ENCODE peak calls at places on chromosome 17, in four cellular contexts. One of them, this sample, is unnamed.

GRCh38 chr17:48718781-48719641 is 3.3 kb downstream of the PRAC1 start:
- DNase-seq in Peyer's patch: peak
- DNase-seq in IMR-90: no peak
- DNase-seq in HCT116: no peak
- DNase-seq in this sample: peak

GRCh38 chr17:82035488-82035887 is 2.0 kb downstream of the DCXR start:
- DNase-seq in Peyer's patch: no peak
- DNase-seq in HCT116: no peak
- DNase-seq in IMR-90: no peak
- DNase-seq in this sample: no peak

GRCh38 chr17:28612936-28613872 is 781 bp downstream of the RSKR start:
- DNase-seq in IMR-90: peak
- DNase-seq in HCT116: no peak
- DNase-seq in Peyer's patch: no peak
- DNase-seq in this sample: peak

GRCh38 chr17:37177234-37177633 is 198.6 kb upstream of the C17orf78 start:
- DNase-seq in Peyer's patch: no peak
- DNase-seq in IMR-90: no peak
- DNase-seq in HCT116: no peak
- DNase-seq in this sample: no peak

GRCh38 chr17:82314012-82314720 is 3.2 kb downstream of the CD7 start:
- DNase-seq in HCT116: no peak
- DNase-seq in Peyer's patch: no peak
- DNase-seq in IMR-90: no peak
- DNase-seq in this sample: no peak

GRCh38 chr17:77330602-77331081 is 189.9 kb downstream of the SEC14L1 start:
- DNase-seq in HCT116: no peak
- DNase-seq in Peyer's patch: no peak
- DNase-seq in IMR-90: no peak
- DNase-seq in this sample: no peak

GRCh38 chr17:3475812-3476686 is at the start of gene ASPA:
- DNase-seq in IMR-90: peak
- DNase-seq in HCT116: no peak
- DNase-seq in Peyer's patch: no peak
- DNase-seq in this sample: no peak

GRCh38 chr17:17849863-17850373 is 13.1 kb upstream of the SREBF1 start:
- DNase-seq in HCT116: no peak
- DNase-seq in Peyer's patch: no peak
- DNase-seq in IMR-90: peak
- DNase-seq in this sample: peak

GRCh38 chr17:77437017-77437416 is 296.2 kb downstream of the SEC14L1 start:
- DNase-seq in IMR-90: peak
- DNase-seq in Peyer's patch: no peak
- DNase-seq in HCT116: no peak
- DNase-seq in this sample: no peak

GRCh38 chr17:50626037-50626574 is 8.6 kb upstream of the ABCC3 start:
- DNase-seq in IMR-90: peak
- DNase-seq in Peyer's patch: peak
- DNase-seq in HCT116: peak
- DNase-seq in this sample: peak

GRCh38 chr17:50630524-50631194 is 4.0 kb upstream of the ABCC3 start:
- DNase-seq in IMR-90: no peak
- DNase-seq in Peyer's patch: peak
- DNase-seq in HCT116: peak
- DNase-seq in this sample: peak

GRCh38 chr17:50627386-50627781 is 7.3 kb upstream of the ABCC3 start:
- DNase-seq in Peyer's patch: no peak
- DNase-seq in HCT116: no peak
- DNase-seq in IMR-90: no peak
- DNase-seq in this sample: no peak

GRCh38 chr17:50629902-50630301 is 4.8 kb upstream of the ABCC3 start:
- DNase-seq in IMR-90: no peak
- DNase-seq in HCT116: no peak
- DNase-seq in Peyer's patch: no peak
- DNase-seq in this sample: no peak

GRCh38 chr17:50627782-50628601 is 6.7 kb upstream of the ABCC3 start:
- DNase-seq in Peyer's patch: peak
- DNase-seq in IMR-90: no peak
- DNase-seq in HCT116: no peak
- DNase-seq in this sample: no peak
- TF ChIP-seq POLR2A in Peyer's patch: no peak
- TF ChIP-seq POLR2A in IMR-90: no peak
- TF ChIP-seq POLR2A in HCT116: no peak
- TF ChIP-seq POLR2A in this sample: no peak

GRCh38 chr17:7561028-7561575 is 617 bp upstream of the SENP3 start:
- DNase-seq in Peyer's patch: peak
- DNase-seq in HCT116: peak
- DNase-seq in IMR-90: peak
- DNase-seq in this sample: peak

GRCh38 chr17:7560172-7561027 is 1.3 kb upstream of the SENP3 start:
- DNase-seq in HCT116: no peak
- DNase-seq in Peyer's patch: peak
- DNase-seq in IMR-90: peak
- DNase-seq in this sample: peak

GRCh38 chr17:7563115-7563869 is 1.6 kb downstream of the SENP3 start:
- DNase-seq in HCT116: no peak
- DNase-seq in Peyer's patch: no peak
- DNase-seq in IMR-90: no peak
- DNase-seq in this sample: no peak

GRCh38 chr17:7562208-7562605 is 488 bp downstream of the SENP3 start:
- DNase-seq in HCT116: no peak
- DNase-seq in IMR-90: no peak
- DNase-seq in Peyer's patch: no peak
- DNase-seq in this sample: peak

DNA sequence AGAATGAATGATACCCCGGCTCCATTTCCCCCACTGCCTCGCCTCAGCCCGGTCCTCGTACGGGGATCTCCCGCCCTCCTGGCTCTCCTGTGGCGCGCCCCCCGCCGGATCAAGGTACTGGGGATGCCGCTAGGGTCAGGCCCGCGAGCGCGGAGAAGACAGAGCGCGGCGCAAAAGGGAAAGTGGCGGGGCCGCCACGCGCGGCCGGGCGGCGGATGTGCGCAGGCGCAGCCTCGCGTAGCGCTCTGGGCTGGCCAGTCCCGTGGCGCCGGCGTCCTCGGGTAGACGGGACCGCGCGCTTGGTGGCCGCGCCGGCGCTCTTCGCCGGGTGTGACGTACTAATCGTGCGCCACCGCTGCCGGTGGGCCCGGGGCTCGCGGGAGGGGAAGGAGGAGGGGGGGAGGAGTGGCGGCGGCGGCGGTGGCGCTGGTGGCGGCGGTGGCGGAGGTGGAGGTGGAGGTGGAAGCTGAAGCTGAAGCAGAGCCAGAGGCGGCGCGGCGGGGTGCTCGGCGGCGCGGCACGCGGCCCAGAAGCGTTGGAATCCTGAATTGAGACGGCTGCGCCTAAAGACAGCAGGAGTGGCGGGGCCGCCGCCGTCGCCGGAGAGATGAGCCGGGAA is at the start of gene SENP3:
- DNase-seq in Peyer's patch: peak
- DNase-seq in HCT116: peak
- DNase-seq in IMR-90: peak
- DNase-seq in this sample: peak
- TF ChIP-seq POLR2A in Peyer's patch: peak
- TF ChIP-seq POLR2A in HCT116: no peak
- TF ChIP-seq POLR2A in IMR-90: no peak
- TF ChIP-seq POLR2A in this sample: peak

GRCh38 chr17:2053380-2054261 is 1.3 kb upstream of the HIC1 start:
- DNase-seq in HCT116: no peak
- DNase-seq in IMR-90: peak
- DNase-seq in Peyer's patch: peak
- DNase-seq in this sample: peak
- TF ChIP-seq POLR2A in HCT116: no peak
- TF ChIP-seq POLR2A in IMR-90: no peak
- TF ChIP-seq POLR2A in Peyer's patch: no peak
- TF ChIP-seq POLR2A in this sample: no peak

GRCh38 chr17:352421-353212 is at the start of gene RPH3AL:
- DNase-seq in IMR-90: no peak
- DNase-seq in HCT116: peak
- DNase-seq in Peyer's patch: peak
- DNase-seq in this sample: no peak

GRCh38 chr17:351436-351713 is 1.2 kb downstream of the RPH3AL start:
- DNase-seq in Peyer's patch: no peak
- DNase-seq in HCT116: no peak
- DNase-seq in IMR-90: no peak
- DNase-seq in this sample: no peak

GRCh38 chr17:349666-350065 is 2.9 kb downstream of the RPH3AL start:
- DNase-seq in Peyer's patch: no peak
- DNase-seq in IMR-90: no peak
- DNase-seq in HCT116: no peak
- DNase-seq in this sample: no peak

GRCh38 chr17:351875-352420 is 659 bp downstream of the RPH3AL start:
- DNase-seq in IMR-90: no peak
- DNase-seq in Peyer's patch: no peak
- DNase-seq in HCT116: no peak
- DNase-seq in this sample: no peak

DNA sequence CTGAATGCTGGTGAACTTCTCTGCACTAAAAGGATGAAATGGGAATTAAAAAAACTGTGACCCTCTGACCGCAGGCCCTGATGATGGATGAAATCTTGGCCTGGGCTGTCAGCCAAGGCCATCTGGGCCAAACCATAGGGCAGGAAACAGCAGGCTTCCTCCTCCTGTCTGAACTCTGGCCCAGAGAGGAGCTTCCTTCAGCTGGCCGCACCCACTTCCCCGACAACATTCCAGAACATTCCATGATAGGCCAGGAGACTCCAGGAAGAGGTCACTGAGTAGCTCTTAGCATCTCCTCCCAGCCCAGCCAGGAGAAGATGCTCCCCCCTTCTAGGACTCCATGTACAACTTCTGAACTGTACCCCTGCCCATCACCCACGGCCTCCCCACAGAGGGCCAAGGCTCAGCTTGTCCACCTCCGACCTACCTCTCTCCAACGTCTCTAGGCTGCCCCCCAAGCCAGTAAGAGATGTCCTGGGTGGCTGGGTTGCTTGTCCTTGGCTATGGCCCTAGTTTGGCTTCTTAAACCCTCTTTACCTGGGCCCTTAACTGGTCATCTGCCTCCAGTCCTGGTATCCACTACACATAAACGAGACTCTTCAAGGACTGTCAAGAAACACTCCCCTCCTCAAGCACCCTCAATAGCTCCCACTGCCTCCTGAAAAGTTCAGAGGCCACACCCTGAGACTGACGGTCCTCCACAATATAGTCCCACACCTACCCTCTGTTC is 1.7 kb downstream of the RPH3AL start:
- DNase-seq in Peyer's patch: peak
- DNase-seq in IMR-90: no peak
- DNase-seq in HCT116: no peak
- DNase-seq in this sample: no peak
- TF ChIP-seq POLR2A in Peyer's patch: no peak
- TF ChIP-seq POLR2A in IMR-90: no peak
- TF ChIP-seq POLR2A in HCT116: no peak
- TF ChIP-seq POLR2A in this sample: no peak

GRCh38 chr17:72424505-72425117 is 303.8 kb downstream of the SOX9 start:
- DNase-seq in HCT116: no peak
- DNase-seq in IMR-90: no peak
- DNase-seq in Peyer's patch: no peak
- DNase-seq in this sample: no peak

GRCh38 chr17:72425133-72425795 is 304.4 kb downstream of the SOX9 start:
- DNase-seq in IMR-90: no peak
- DNase-seq in HCT116: no peak
- DNase-seq in Peyer's patch: no peak
- DNase-seq in this sample: no peak

GRCh38 chr17:72426321-72426720 is 305.5 kb downstream of the SOX9 start:
- DNase-seq in IMR-90: no peak
- DNase-seq in HCT116: no peak
- DNase-seq in Peyer's patch: no peak
- DNase-seq in this sample: no peak

GRCh38 chr17:72426948-72427760 is 306.3 kb downstream of the SOX9 start:
- DNase-seq in IMR-90: no peak
- DNase-seq in HCT116: no peak
- DNase-seq in Peyer's patch: peak
- DNase-seq in this sample: no peak

GRCh38 chr17:72425796-72426173 is 305.0 kb downstream of the SOX9 start:
- DNase-seq in Peyer's patch: no peak
- DNase-seq in IMR-90: no peak
- DNase-seq in HCT116: no peak
- DNase-seq in this sample: no peak
- TF ChIP-seq POLR2A in Peyer's patch: no peak
- TF ChIP-seq POLR2A in IMR-90: no peak
- TF ChIP-seq POLR2A in HCT116: no peak
- TF ChIP-seq POLR2A in this sample: no peak

GRCh38 chr17:33474789-33475188 is 181.7 kb upstream of the ASIC2 start:
- DNase-seq in HCT116: no peak
- DNase-seq in IMR-90: no peak
- DNase-seq in Peyer's patch: no peak
- DNase-seq in this sample: no peak
- TF ChIP-seq POLR2A in HCT116: no peak
- TF ChIP-seq POLR2A in IMR-90: no peak
- TF ChIP-seq POLR2A in Peyer's patch: no peak
- TF ChIP-seq POLR2A in this sample: no peak

GRCh38 chr17:59846391-59847165 is 46.2 kb downstream of the TUBD1 start:
- DNase-seq in IMR-90: peak
- DNase-seq in Peyer's patch: no peak
- DNase-seq in HCT116: peak
- DNase-seq in this sample: no peak

GRCh38 chr17:59842901-59843652 is 49.7 kb downstream of the TUBD1 start:
- DNase-seq in HCT116: peak
- DNase-seq in Peyer's patch: peak
- DNase-seq in IMR-90: peak
- DNase-seq in this sample: peak

GRCh38 chr17:59848385-59848668 is 44.4 kb downstream of the TUBD1 start:
- DNase-seq in IMR-90: no peak
- DNase-seq in HCT116: no peak
- DNase-seq in Peyer's patch: no peak
- DNase-seq in this sample: no peak

GRCh38 chr17:59845595-59846390 is 47.0 kb downstream of the TUBD1 start:
- DNase-seq in HCT116: peak
- DNase-seq in IMR-90: peak
- DNase-seq in Peyer's patch: no peak
- DNase-seq in this sample: no peak

DNA sequence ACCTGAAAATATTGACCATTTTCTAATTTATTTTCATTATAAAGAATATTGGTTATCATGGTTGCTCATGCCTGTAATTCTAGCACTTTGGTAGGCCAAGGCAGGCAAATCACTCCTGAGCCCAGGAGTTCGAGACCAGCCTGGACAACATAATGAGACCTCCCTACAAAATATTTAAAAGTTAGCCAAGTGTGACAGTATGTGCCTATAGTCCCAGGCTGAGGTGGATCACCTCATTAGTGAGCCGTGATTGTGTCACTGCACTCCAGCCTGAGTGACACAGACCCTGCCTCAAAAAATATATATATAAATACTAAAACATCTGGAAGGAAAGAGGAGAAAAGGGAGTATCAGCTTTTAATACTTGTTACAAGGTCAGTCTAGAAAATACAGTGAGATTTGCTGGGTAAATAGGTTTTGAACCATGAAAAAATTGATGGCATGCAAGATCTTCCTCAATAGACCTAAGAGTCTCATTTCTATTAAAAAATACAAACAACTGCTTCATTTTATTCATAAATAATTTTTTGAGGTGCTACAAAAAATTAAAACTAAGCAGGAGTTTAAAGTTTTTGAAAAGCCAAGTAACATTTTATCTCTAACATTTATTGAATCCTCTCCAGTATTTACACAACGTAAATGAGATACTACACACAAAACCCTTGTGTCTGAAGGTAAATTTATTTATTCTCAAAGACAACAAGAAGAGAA is 47.7 kb downstream of the TUBD1 start:
- DNase-seq in Peyer's patch: no peak
- DNase-seq in HCT116: no peak
- DNase-seq in IMR-90: peak
- DNase-seq in this sample: no peak
- TF ChIP-seq POLR2A in Peyer's patch: peak
- TF ChIP-seq POLR2A in HCT116: no peak
- TF ChIP-seq POLR2A in IMR-90: peak
- TF ChIP-seq POLR2A in this sample: no peak

GRCh38 chr17:75124819-75125162 is 6.8 kb downstream of the NT5C start:
- DNase-seq in Peyer's patch: no peak
- DNase-seq in HCT116: no peak
- DNase-seq in IMR-90: no peak
- DNase-seq in this sample: no peak
- TF ChIP-seq POLR2A in Peyer's patch: no peak
- TF ChIP-seq POLR2A in HCT116: no peak
- TF ChIP-seq POLR2A in IMR-90: no peak
- TF ChIP-seq POLR2A in this sample: no peak